ENCODE peak calls at places on chromosome 5, in ten cellular contexts. C is upper lobe of left lung, I is GM23338, E is HCT116, Z is spleen, Y is breast epithelium, O is transverse colon, M is prostate gland, H is stomach, D is HepG2. U is an unnamed sample.

GRCh38 chr5:55441107-55441771 is 93.5 kb downstream of the PLPP1 start:
- DNase-seq in I (peak), H (no peak), D (no peak), M (no peak), Z (no peak), Y (no peak), O (no peak), E (no peak), C (no peak), U (no peak)

GRCh38 chr5:178404987-178405386 is 172.4 kb upstream of the PHYKPL start:
- DNase-seq in I (no peak), Y (no peak), O (no peak), C (no peak), Z (no peak), H (no peak), D (no peak), E (no peak), M (no peak), U (no peak)

GRCh38 chr5:9356306-9356942 is 189.5 kb downstream of the SEMA5A start:
- DNase-seq in O (no peak), Y (no peak), I (no peak), Z (no peak), E (no peak), C (no peak), D (no peak), M (no peak), H (no peak), U (no peak)

GRCh38 chr5:144794922-144795321 is 624.2 kb downstream of the KCTD16 start:
- DNase-seq in E (no peak), H (no peak), I (peak), O (no peak), D (no peak), Y (no peak), M (no peak), C (no peak), Z (no peak), U (no peak)

GRCh38 chr5:132662925-132663770 is 5.2 kb downstream of the IL13 start:
- DNase-seq in E (no peak), I (peak), Z (peak), Y (no peak), C (no peak), H (peak), D (peak), M (no peak), O (no peak), U (no peak)

GRCh38 chr5:180593446-180594206 is 2.3 kb upstream of the SCGB3A1 start:
- DNase-seq in Z (no peak), D (no peak), M (no peak), H (peak), I (no peak), O (no peak), E (no peak), Y (no peak), C (peak), U (no peak)

GRCh38 chr5:35920890-35921289 is 17.5 kb downstream of the CAPSL start:
- DNase-seq in H (no peak), Z (peak), E (no peak), M (no peak), I (peak), D (no peak), Y (no peak), O (no peak), C (no peak), U (no peak)

GRCh38 chr5:76999451-76999850 is 30.8 kb upstream of the AGGF1 start:
- DNase-seq in E (no peak), Z (no peak), D (no peak), I (no peak), M (no peak), C (peak), O (no peak), Y (no peak), H (no peak), U (no peak)

GRCh38 chr5:98201006-98201620 is 572.4 kb upstream of the RGMB start:
- DNase-seq in O (no peak), I (no peak), Y (no peak), Z (no peak), E (no peak), M (no peak), H (no peak), D (no peak), C (no peak), U (no peak)

GRCh38 chr5:41883243-41883642 is 13.0 kb upstream of the OXCT1 start:
- DNase-seq in C (no peak), D (no peak), M (no peak), E (no peak), O (no peak), Z (no peak), Y (no peak), H (no peak), I (no peak), U (no peak)

GRCh38 chr5:98927242-98927987 is 1.4 kb downstream of the CHD1 start:
- DNase-seq in H (no peak), D (no peak), Z (peak), Y (no peak), E (no peak), C (peak), M (peak), I (peak), O (peak), U (no peak)

GRCh38 chr5:35924122-35924949 is 14.1 kb downstream of the CAPSL start:
- DNase-seq in Y (no peak), C (no peak), M (no peak), I (no peak), H (no peak), Z (no peak), E (no peak), D (no peak), O (no peak), U (no peak)

GRCh38 chr5:123785160-123786001 is 273.4 kb downstream of the CSNK1G3 start:
- DNase-seq in E (no peak), O (peak), C (no peak), I (peak), Z (no peak), Y (no peak), H (no peak), D (no peak), M (no peak), U (no peak)

GRCh38 chr5:75612211-75612579 is 942 bp downstream of the ANKDD1B start:
- DNase-seq in D (no peak), E (no peak), Z (no peak), M (no peak), H (no peak), I (peak), Y (no peak), C (peak), O (no peak), U (no peak)

GRCh38 chr5:37792976-37793328 is 46.9 kb downstream of the GDNF start:
- DNase-seq in Z (no peak), C (no peak), D (no peak), I (no peak), H (no peak), E (no peak), O (no peak), M (no peak), Y (no peak), U (no peak)

GRCh38 chr5:68077349-68077894 is 138.1 kb upstream of the PIK3R1 start:
- DNase-seq in I (no peak), Y (no peak), E (no peak), O (no peak), H (no peak), D (no peak), M (no peak), C (no peak), Z (no peak), U (no peak)

GRCh38 chr5:150479416-150479815 is 28.5 kb upstream of the NDST1 start:
- DNase-seq in Y (no peak), O (no peak), D (no peak), I (no peak), E (no peak), Z (no peak), C (no peak), H (no peak), M (no peak), U (no peak)

GRCh38 chr5:75510836-75511434 is 494 bp downstream of the CERT1 start:
- DNase-seq in O (peak), E (no peak), I (peak), Y (peak), H (no peak), Z (peak), C (peak), D (peak), M (peak), U (no peak)

GRCh38 chr5:5374034-5374715 is 48.3 kb upstream of the ICE1 start:
- DNase-seq in C (no peak), M (no peak), Y (no peak), I (no peak), Z (no peak), D (no peak), O (no peak), H (no peak), E (no peak), U (no peak)

GRCh38 chr5:131262953-131263541 is 806 bp upstream of the CDC42SE2 start:
- DNase-seq in Y (no peak), C (no peak), Z (no peak), M (no peak), I (peak), O (no peak), D (no peak), E (no peak), H (no peak), U (no peak)

GRCh38 chr5:16067415-16067814 is 112.2 kb downstream of the MARCHF11 start:
- DNase-seq in H (no peak), C (no peak), I (no peak), E (no peak), M (no peak), D (no peak), Z (no peak), O (no peak), Y (no peak), U (no peak)

GRCh38 chr5:128399111-128399510 is 138.9 kb downstream of the FBN2 start:
- DNase-seq in E (no peak), Y (no peak), M (no peak), Z (no peak), O (no peak), I (no peak), D (no peak), H (no peak), C (no peak), U (no peak)

GRCh38 chr5:157143127-157143959 is 678 bp upstream of the MED7 start:
- DNase-seq in O (peak), D (no peak), M (peak), I (peak), C (peak), H (peak), E (no peak), Y (no peak), Z (peak), U (peak)

GRCh38 chr5:448061-448765 is 5.2 kb downstream of the EXOC3 start:
- DNase-seq in Z (peak), H (peak), I (no peak), E (no peak), O (peak), C (peak), Y (no peak), D (no peak), M (no peak), U (no peak)

DNA sequence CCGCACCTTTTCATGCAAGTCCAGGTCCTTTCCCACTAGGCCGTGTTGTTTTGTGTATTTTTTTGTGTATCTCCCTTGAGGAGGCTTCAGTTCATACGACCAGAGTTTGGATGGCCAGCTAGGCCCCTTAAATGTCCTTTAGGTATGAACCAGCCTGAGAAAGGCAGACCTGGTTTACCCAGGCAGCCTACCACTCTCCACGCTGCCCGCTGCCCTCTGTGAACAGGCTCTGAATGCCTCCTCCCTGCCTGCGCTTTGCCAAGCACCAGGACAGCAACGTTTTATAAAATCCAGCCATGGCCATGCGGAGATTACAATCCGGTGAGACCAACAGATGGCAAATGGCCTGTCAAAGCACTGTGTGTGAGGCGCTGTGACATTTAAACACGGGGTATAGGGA is 626 bp upstream of the CLTB start:
- DNase-seq in E (no peak), Z (no peak), O (no peak), I (no peak), H (no peak), D (no peak), Y (no peak), M (no peak), C (no peak), U (no peak)
- H3K4me3 ChIP-seq in E (peak), Z (peak), O (peak), I (peak), H (peak), D (peak), Y (peak), M (no peak), C (peak), U (no peak)

DNA sequence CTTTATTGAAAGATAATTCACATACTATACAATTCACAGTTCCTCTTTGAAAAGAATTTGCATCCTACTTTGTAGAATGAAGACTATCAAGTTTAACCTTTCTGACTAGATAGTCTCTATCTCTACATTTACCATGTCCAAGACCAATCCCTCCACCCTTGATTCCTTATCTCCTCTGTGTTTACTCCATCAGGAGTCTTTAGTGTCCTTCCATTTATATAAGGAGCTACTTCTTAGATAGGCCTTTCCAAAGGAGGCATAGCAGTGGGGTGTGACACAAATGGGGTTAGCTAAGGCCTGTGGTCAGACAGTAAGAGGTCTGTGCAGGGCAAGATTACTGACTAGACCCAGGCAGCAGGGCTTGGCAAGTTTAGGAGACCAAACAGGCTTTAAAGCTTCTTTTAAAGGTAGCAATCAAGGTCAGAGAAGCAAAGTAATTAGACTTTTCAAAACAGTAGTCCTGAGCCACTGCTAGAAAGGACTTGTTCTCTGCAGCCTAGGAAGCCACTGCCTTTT is 11.1 kb upstream of the DMXL1 start:
- DNase-seq in D (no peak), E (no peak), Z (no peak), H (no peak), I (no peak), M (no peak), O (no peak), Y (no peak), C (no peak), U (no peak)
- TF ChIP-seq POLR2AphosphoS5 in D (no peak), E (no peak), Z (no peak), H (no peak), I (no peak), M (no peak), O (no peak), Y (no peak), C (no peak), U (no peak)

GRCh38 chr5:176365663-176366574 is 632 bp downstream of the ARL10 start:
- DNase-seq in D (no peak), O (peak), Y (no peak), Z (peak), H (no peak), E (no peak), M (no peak), C (no peak), I (peak), U (no peak)

GRCh38 chr5:176369934-176370711 is 4.8 kb downstream of the ARL10 start:
- DNase-seq in H (no peak), C (no peak), M (no peak), E (no peak), D (no peak), I (no peak), O (no peak), Y (no peak), Z (no peak), U (no peak)

GRCh38 chr5:176368726-176369125 is 3.4 kb downstream of the ARL10 start:
- DNase-seq in Z (no peak), C (no peak), O (no peak), M (no peak), D (no peak), I (no peak), E (no peak), H (no peak), Y (no peak), U (no peak)

GRCh38 chr5:176364765-176365662 is at the start of gene ARL10:
- DNase-seq in I (peak), C (peak), Y (no peak), D (no peak), O (peak), E (no peak), H (no peak), Z (peak), M (no peak), U (no peak)

DNA sequence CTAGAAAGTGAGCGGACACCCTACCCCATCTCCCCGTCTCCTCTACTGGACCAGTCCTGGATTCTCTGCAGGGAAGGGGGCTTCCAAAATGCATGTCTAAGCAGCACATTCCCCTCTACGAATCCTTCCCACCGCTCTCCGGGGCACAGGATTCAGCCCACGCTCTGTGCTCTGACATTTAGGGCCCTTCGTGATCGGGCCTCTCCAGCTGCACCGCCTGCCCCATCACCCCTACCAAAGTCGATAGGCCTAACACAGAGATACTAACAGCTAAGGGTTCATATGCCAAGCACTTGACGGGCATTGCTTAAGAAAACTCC is 1.2 kb downstream of the ARL10 start:
- DNase-seq in I (peak), E (no peak), D (no peak), M (no peak), H (no peak), O (no peak), C (no peak), Z (no peak), Y (no peak), U (no peak)
- H3K4me3 ChIP-seq in I (peak), E (no peak), D (no peak), M (no peak), H (no peak), O (no peak), C (no peak), Z (peak), Y (peak), U (no peak)

GRCh38 chr5:86968311-86968753 is 299.4 kb upstream of the RASA1 start:
- DNase-seq in E (peak), M (no peak), D (peak), O (no peak), H (no peak), I (peak), C (no peak), Z (no peak), Y (no peak), U (peak)

GRCh38 chr5:86974910-86975309 is 292.8 kb upstream of the RASA1 start:
- DNase-seq in E (no peak), Y (no peak), I (no peak), D (no peak), H (no peak), M (no peak), C (no peak), O (no peak), Z (no peak), U (no peak)

DNA sequence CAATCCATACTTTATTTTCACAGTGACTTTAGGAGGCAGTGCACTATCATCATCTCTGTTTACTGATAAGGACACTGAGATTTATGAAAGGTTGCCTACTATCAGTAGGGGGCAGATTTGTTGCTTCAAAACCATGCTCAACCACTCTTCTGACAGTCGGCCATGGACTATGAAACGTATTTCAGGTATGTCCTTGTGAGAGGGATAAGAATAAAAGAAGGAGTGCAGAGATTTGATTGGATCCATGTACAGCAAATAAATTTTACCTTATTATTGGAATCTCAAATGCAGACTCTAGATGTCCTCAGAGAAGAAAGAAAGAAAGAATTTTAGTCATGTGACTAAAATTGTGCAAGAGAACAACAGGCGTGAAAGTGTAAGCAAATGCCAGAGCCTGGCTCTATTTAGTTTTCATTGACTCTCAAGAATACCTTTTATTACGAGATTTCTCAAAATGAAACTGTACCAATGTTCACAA is 296.6 kb upstream of the RASA1 start:
- DNase-seq in M (no peak), Z (no peak), C (no peak), E (peak), Y (no peak), D (peak), O (no peak), I (peak), H (no peak), U (no peak)
- TF ChIP-seq POLR2AphosphoS5 in M (no peak), Z (no peak), C (no peak), E (no peak), Y (no peak), D (no peak), O (no peak), I (no peak), H (no peak), U (no peak)

U was measured in Panc1.